ENCODE peak calls at places on chromosomes 6 and 20, in five cellular contexts. U is fibroblast of lung, G is neural progenitor cell, E is GM23248, W is neuronal stem cell. Q is an unnamed sample.
A peak's percentile ranks its signal among the peaks of the same experiment; 100 is the strongest.

GRCh38 chr6:32920610-32921188 is 20.1 kb downstream of the HLA-DMB start:
- DNase-seq in U (no peak), G (no peak), E (no peak), W (no peak), Q (no peak)

GRCh38 chr6:130717657-130718056 is 109.5 kb upstream of the SMLR1 start:
- DNase-seq in U (peak; percentile 15), G (no peak), E (no peak), W (no peak), Q (no peak)

GRCh38 chr6:28807682-28808280 is 116.0 kb downstream of the TRIM27 start:
- DNase-seq in U (peak; percentile 42), G (peak; percentile 75), E (peak; percentile 75), W (no peak), Q (peak; percentile 85)

GRCh38 chr20:59835448-59836395 is 97.7 kb downstream of the SYCP2 start:
- DNase-seq in U (peak; percentile 38), G (peak; percentile 86), E (peak; percentile 41), W (peak; percentile 49), Q (peak; percentile 49)

GRCh38 chr6:162670345-162670744 is 57.2 kb downstream of the PRKN start:
- DNase-seq in U (no peak), G (peak; percentile 33), E (no peak), W (peak; percentile 35), Q (peak; percentile 2)

GRCh38 chr20:23114448-23114847 is 28.3 kb upstream of the CD93 start:
- DNase-seq in U (no peak), G (no peak), E (no peak), W (no peak), Q (no peak)

GRCh38 chr20:10761786-10762185 is 88.0 kb upstream of the JAG1 start:
- DNase-seq in U (peak; percentile 89), G (no peak), E (no peak), W (no peak), Q (no peak)

GRCh38 chr6:79466222-79466834 is 70.9 kb downstream of the LCA5 start:
- DNase-seq in U (peak; percentile 11), G (peak; percentile 6), E (peak; percentile 66), W (peak; percentile 8), Q (peak; percentile 46)

GRCh38 chr6:45737331-45738056 is 278.2 kb downstream of the CLIC5 start:
- DNase-seq in U (no peak), G (no peak), E (no peak), W (no peak), Q (no peak)

GRCh38 chr6:111184827-111185567 is 97.7 kb downstream of the SLC16A10 start:
- DNase-seq in U (no peak), G (no peak), E (no peak), W (no peak), Q (no peak)

DNA sequence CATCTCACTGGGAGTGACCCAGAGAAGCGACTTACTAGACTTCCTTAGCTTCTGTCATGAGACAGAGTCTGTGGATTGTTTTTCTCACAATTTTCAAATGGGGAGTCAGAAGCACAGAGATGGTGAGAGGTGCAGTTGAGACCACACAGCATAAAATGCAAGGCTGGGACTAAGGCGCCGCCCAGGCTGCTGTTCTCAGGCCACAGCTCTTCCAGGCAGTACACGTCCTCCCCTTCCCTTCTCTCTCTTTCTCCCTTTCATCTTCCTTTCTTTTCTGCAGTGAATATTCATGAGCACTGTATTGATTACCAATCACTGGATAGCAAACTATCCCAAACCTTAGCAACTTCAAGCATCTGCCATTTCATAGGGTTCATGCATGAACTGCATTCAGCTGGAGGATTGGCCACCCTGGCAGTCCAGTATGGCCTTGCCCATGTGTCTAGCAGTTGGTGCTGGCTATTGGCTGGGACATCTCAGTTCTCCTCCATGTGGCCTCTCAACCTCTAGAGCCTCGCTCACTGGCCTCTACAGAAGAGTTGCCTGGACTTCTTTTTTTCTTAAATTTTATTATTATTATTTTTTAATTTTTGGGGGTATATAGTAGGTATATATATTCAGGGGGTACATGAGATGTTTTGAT is 11.4 kb downstream of the BCAS4 start:
- DNase-seq in U (no peak), G (no peak), E (no peak), W (no peak), Q (no peak)
- H3K9ac ChIP-seq in U (no peak overlapping the region), G (no peak overlapping the region), E (no peak overlapping the region), W (no peak overlapping the region), Q (no peak overlapping the region)

DNA sequence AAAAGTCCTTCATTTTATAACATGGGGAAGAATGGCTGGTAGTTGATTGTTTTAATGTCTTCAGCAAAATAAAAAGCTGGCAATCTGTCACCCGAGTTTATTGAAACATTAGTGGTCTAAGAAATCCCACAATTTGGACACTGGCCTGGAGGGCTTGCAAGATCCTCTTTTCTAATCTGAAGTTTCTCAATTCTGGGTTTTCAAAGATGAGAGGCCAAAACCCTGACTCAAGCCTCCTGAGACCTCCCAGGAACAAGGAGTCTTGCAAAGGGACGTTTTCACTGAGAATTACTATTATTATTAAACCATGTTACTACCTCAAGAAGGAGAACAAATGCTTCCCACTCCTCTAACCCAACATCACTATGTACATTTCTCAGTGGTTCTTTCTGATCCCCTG is 19.5 kb downstream of the MAP1LC3A start:
- DNase-seq in U (no peak), G (no peak), E (peak; percentile 39), W (no peak), Q (no peak)
- H3K27ac ChIP-seq in U (no peak overlapping the region), G (no peak overlapping the region), E (no peak overlapping the region), W (no peak overlapping the region), Q (no peak overlapping the region)

GRCh38 chr20:38156280-38156679 is 8.8 kb downstream of the TGM2 start:
- DNase-seq in U (no peak), G (no peak), E (no peak), W (no peak), Q (no peak)

GRCh38 chr20:38156888-38157634 is 8.0 kb downstream of the TGM2 start:
- DNase-seq in U (peak; percentile 66), G (no peak), E (peak; percentile 41), W (no peak), Q (no peak)

GRCh38 chr20:38158701-38159325 is 6.3 kb downstream of the TGM2 start:
- DNase-seq in U (no peak), G (no peak), E (no peak), W (no peak), Q (no peak)

GRCh38 chr20:38159539-38159938 is 5.5 kb downstream of the TGM2 start:
- DNase-seq in U (no peak), G (no peak), E (no peak), W (no peak), Q (no peak)

GRCh38 chr20:38157635-38158495 is 7.2 kb downstream of the TGM2 start:
- DNase-seq in U (peak; percentile 39), G (no peak), E (no peak), W (no peak), Q (no peak)
- H3K4me1 ChIP-seq in U (peaks cover 14% of the 10 kb centered on the region), G (peaks cover 16% of the 10 kb centered on the region), E (peaks cover 7% of the 10 kb centered on the region), W (peaks cover 4% of the 10 kb centered on the region), Q (no peaks in the 10 kb centered on the region)

DNA sequence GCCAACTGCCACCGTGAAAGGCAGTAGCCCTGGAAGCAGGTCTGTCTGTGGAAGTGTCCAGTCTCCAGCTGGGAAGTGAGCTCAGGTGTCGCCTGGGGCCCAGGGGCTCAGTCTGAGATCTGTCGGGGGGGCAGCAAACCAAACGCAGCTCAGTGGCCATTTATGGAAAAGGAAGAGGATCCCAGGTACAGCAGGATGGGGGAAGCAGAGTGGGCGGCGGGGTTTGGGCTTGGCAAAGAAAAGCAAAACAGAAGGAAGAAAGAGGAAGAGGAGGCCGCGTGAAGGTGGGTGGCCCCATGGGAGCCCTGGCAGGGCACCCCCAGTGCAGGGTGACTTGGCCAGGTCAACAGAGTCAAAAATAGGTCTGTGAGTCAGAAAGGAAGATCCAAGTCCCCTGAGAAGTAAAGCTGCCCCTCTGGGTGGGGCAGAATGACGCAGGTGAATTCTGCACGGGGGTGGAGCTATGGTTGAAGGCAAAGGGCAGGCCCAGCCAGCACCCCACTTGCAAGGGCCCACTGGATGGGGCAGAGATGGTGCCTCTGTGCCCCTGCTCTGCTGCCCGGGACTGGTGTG is 5.3 kb downstream of the PXDC1 start:
- DNase-seq in U (no peak), G (no peak), E (no peak), W (no peak), Q (no peak)
- H3K9ac ChIP-seq in U (no peak overlapping the region), G (no peak overlapping the region), E (peak overlapping the region; percentile 64), W (no peak overlapping the region), Q (no peak overlapping the region)

DNA sequence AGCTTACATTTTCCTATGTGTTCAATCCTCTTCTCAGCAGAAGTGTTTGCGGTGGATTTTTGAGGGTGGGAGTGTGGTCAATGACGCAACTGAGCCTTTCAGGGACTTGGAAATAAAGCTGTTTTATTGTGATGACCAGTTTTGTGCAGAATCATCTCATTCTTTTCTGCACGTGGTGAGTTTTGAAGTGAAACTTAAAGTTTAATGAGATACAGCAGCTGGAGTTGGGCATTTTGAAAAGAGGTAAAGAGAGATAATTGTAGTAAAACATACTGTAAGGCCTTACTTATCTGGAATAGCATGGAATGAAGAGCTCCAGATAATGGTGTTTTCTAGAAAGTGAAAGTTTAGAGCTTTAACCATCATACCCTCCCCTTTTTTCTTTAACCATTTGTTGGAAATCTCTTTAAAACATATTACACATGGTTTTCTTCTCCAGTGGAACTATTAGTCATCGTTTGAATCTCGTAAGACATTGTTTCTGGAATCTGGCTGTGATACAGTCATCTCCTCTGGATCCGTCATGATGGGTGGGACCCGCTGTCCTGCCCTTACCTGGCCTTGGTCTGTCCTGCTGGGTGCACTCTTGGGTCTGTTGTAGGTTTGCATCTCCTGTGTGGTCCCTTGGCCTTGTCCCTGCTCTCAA is 29.6 kb downstream of the UST start:
- DNase-seq in U (peak; percentile 86), G (no peak), E (peak; percentile 91), W (no peak), Q (no peak)
- H3K27ac ChIP-seq in U (peak overlapping the region; percentile 30), G (no peak overlapping the region), E (peak overlapping the region; percentile 86), W (no peak overlapping the region), Q (no peak overlapping the region)

GRCh38 chr6:106084106-106084963 is 1.8 kb upstream of the PRDM1 start:
- DNase-seq in U (peak; percentile 90), G (peak; percentile 83), E (peak; percentile 90), W (no peak), Q (peak; percentile 93)

GRCh38 chr6:106083618-106084017 is 2.5 kb upstream of the PRDM1 start:
- DNase-seq in U (no peak), G (no peak), E (peak; percentile 50), W (no peak), Q (no peak)

GRCh38 chr6:106085984-106086832 is at the start of gene PRDM1:
- DNase-seq in U (peak; percentile 77), G (peak; percentile 88), E (peak; percentile 81), W (no peak), Q (peak; percentile 98)

GRCh38 chr6:106084973-106085686 is 1.0 kb upstream of the PRDM1 start:
- DNase-seq in U (peak; percentile 40), G (peak; percentile 58), E (peak; percentile 51), W (no peak), Q (peak; percentile 71)

DNA sequence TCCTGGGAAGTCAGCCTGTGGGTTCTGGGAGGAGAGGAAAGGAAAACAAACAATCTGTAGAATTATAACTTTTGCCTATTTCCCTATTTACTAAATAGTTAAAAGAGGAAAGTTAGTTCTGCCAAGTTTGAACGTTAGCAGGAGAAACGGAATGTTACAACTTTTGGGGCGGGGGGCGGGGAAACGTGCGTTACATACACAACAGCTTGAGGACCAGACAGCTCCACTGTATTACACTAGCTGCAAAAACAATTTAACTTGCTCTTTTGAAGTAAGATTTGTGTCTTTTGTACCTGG is 501 bp upstream of the PRDM1 start:
- DNase-seq in U (no peak), G (no peak), E (peak; percentile 35), W (no peak), Q (no peak)
- H3K4me1 ChIP-seq in U (peaks cover 13% of the 10 kb centered on the region), G (peaks cover 51% of the 10 kb centered on the region), E (peaks cover 61% of the 10 kb centered on the region), W (peaks cover 9% of the 10 kb centered on the region), Q (peaks cover 16% of the 10 kb centered on the region)

Q was measured in mesendoderm.